ENCODE peak calls at places on chromosomes 11 and 22, in six cellular contexts. One of them, this sample, is unnamed.

GRCh38 chr11:134995746-134996145 is 583.7 kb upstream of the B3GAT1 start:
- DNase-seq in mammary epithelial cell: no peak
- DNase-seq in colonic mucosa: no peak
- DNase-seq in neural progenitor cell: peak
- DNase-seq in GM13977: no peak
- DNase-seq in NB4: no peak
- DNase-seq in this sample: no peak

GRCh38 chr22:49810363-49811013 is 17.2 kb downstream of the BRD1 start:
- DNase-seq in neural progenitor cell: no peak
- DNase-seq in GM13977: no peak
- DNase-seq in colonic mucosa: no peak
- DNase-seq in NB4: no peak
- DNase-seq in mammary epithelial cell: no peak
- DNase-seq in this sample: no peak

GRCh38 chr22:50189849-50190181 is 4.1 kb downstream of the TRABD start:
- DNase-seq in NB4: no peak
- DNase-seq in mammary epithelial cell: no peak
- DNase-seq in GM13977: no peak
- DNase-seq in neural progenitor cell: no peak
- DNase-seq in colonic mucosa: peak
- DNase-seq in this sample: no peak

GRCh38 chr11:105168457-105168856 is 28.9 kb upstream of the CARD18 start:
- DNase-seq in mammary epithelial cell: peak
- DNase-seq in GM13977: no peak
- DNase-seq in colonic mucosa: no peak
- DNase-seq in NB4: no peak
- DNase-seq in neural progenitor cell: no peak
- DNase-seq in this sample: no peak

GRCh38 chr22:29480262-29480511 is 169 bp downstream of the NEFH start:
- DNase-seq in NB4: no peak
- DNase-seq in colonic mucosa: no peak
- DNase-seq in neural progenitor cell: no peak
- DNase-seq in GM13977: no peak
- DNase-seq in mammary epithelial cell: no peak
- DNase-seq in this sample: no peak

GRCh38 chr11:112176077-112176476 is 765 bp downstream of the BCO2 start:
- DNase-seq in neural progenitor cell: no peak
- DNase-seq in GM13977: no peak
- DNase-seq in NB4: no peak
- DNase-seq in colonic mucosa: no peak
- DNase-seq in mammary epithelial cell: no peak
- DNase-seq in this sample: no peak

GRCh38 chr11:118699508-118700220 is 20.2 kb upstream of the TREH start:
- DNase-seq in mammary epithelial cell: no peak
- DNase-seq in NB4: no peak
- DNase-seq in colonic mucosa: no peak
- DNase-seq in GM13977: no peak
- DNase-seq in neural progenitor cell: no peak
- DNase-seq in this sample: no peak

GRCh38 chr11:27910186-27910941 is 197.6 kb downstream of the KIF18A start:
- DNase-seq in colonic mucosa: no peak
- DNase-seq in NB4: no peak
- DNase-seq in mammary epithelial cell: peak
- DNase-seq in neural progenitor cell: no peak
- DNase-seq in GM13977: no peak
- DNase-seq in this sample: no peak

GRCh38 chr11:43937434-43938411 is 4.7 kb upstream of the C11orf96 start:
- DNase-seq in NB4: peak
- DNase-seq in neural progenitor cell: no peak
- DNase-seq in mammary epithelial cell: peak
- DNase-seq in colonic mucosa: no peak
- DNase-seq in GM13977: no peak
- DNase-seq in this sample: no peak

DNA sequence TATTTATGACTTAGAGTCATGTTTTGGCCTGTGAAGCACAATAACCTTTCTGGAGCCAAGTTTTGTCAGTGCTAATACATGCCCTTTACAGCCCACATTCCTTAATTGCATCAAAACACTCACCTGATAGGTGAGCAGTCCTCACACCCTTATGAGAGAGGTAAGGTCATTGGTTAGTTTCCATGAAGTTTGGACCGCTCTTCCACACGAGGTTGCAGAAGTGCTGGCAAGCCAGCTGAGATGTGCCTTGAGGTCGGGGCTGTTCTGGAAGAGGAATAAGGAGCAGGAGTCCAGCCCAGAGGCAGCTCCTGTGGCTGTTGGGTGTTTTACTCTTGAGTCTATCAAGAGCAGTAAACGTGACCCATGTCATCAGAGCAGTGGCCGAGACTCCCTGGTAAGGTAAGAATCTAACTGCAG is 76.3 kb downstream of the CYB5R2 start:
- DNase-seq in colonic mucosa: peak
- DNase-seq in NB4: no peak
- DNase-seq in mammary epithelial cell: peak
- DNase-seq in neural progenitor cell: no peak
- DNase-seq in GM13977: no peak
- DNase-seq in this sample: no peak
- TF ChIP-seq CTCF in colonic mucosa: no peak
- TF ChIP-seq CTCF in NB4: no peak
- TF ChIP-seq CTCF in mammary epithelial cell: no peak
- TF ChIP-seq CTCF in neural progenitor cell: no peak
- TF ChIP-seq CTCF in GM13977: no peak
- TF ChIP-seq CTCF in this sample: no peak

GRCh38 chr22:26672060-26672471 is 14.7 kb downstream of the MIAT start:
- DNase-seq in mammary epithelial cell: no peak
- DNase-seq in colonic mucosa: peak
- DNase-seq in neural progenitor cell: no peak
- DNase-seq in NB4: no peak
- DNase-seq in GM13977: no peak
- DNase-seq in this sample: peak

GRCh38 chr22:26667140-26667539 is 9.8 kb downstream of the MIAT start:
- DNase-seq in neural progenitor cell: no peak
- DNase-seq in GM13977: no peak
- DNase-seq in colonic mucosa: no peak
- DNase-seq in NB4: no peak
- DNase-seq in mammary epithelial cell: no peak
- DNase-seq in this sample: no peak

GRCh38 chr22:26671317-26672059 is 14.1 kb downstream of the MIAT start:
- DNase-seq in mammary epithelial cell: peak
- DNase-seq in colonic mucosa: peak
- DNase-seq in GM13977: peak
- DNase-seq in neural progenitor cell: no peak
- DNase-seq in NB4: no peak
- DNase-seq in this sample: peak

GRCh38 chr22:26670459-26670858 is 13.1 kb downstream of the MIAT start:
- DNase-seq in colonic mucosa: no peak
- DNase-seq in GM13977: no peak
- DNase-seq in neural progenitor cell: no peak
- DNase-seq in mammary epithelial cell: no peak
- DNase-seq in NB4: no peak
- DNase-seq in this sample: no peak

GRCh38 chr22:26669060-26669481 is 11.7 kb downstream of the MIAT start:
- DNase-seq in colonic mucosa: no peak
- DNase-seq in GM13977: no peak
- DNase-seq in neural progenitor cell: peak
- DNase-seq in NB4: peak
- DNase-seq in mammary epithelial cell: peak
- DNase-seq in this sample: no peak
- TF ChIP-seq CTCF in colonic mucosa: no peak
- TF ChIP-seq CTCF in GM13977: no peak
- TF ChIP-seq CTCF in neural progenitor cell: peak
- TF ChIP-seq CTCF in NB4: peak
- TF ChIP-seq CTCF in mammary epithelial cell: peak
- TF ChIP-seq CTCF in this sample: no peak

GRCh38 chr11:65433657-65434056 is 11.1 kb downstream of the NEAT1 start:
- DNase-seq in mammary epithelial cell: no peak
- DNase-seq in neural progenitor cell: no peak
- DNase-seq in colonic mucosa: no peak
- DNase-seq in GM13977: no peak
- DNase-seq in NB4: no peak
- DNase-seq in this sample: no peak

GRCh38 chr11:65431452-65432132 is 9.0 kb downstream of the NEAT1 start:
- DNase-seq in mammary epithelial cell: peak
- DNase-seq in colonic mucosa: no peak
- DNase-seq in NB4: no peak
- DNase-seq in GM13977: no peak
- DNase-seq in neural progenitor cell: no peak
- DNase-seq in this sample: no peak

GRCh38 chr11:65434057-65434666 is 11.6 kb downstream of the NEAT1 start:
- DNase-seq in mammary epithelial cell: peak
- DNase-seq in neural progenitor cell: no peak
- DNase-seq in colonic mucosa: no peak
- DNase-seq in NB4: no peak
- DNase-seq in GM13977: no peak
- DNase-seq in this sample: no peak

GRCh38 chr11:65432133-65432650 is 9.6 kb downstream of the NEAT1 start:
- DNase-seq in neural progenitor cell: no peak
- DNase-seq in GM13977: no peak
- DNase-seq in NB4: no peak
- DNase-seq in colonic mucosa: no peak
- DNase-seq in mammary epithelial cell: no peak
- DNase-seq in this sample: no peak

GRCh38 chr11:65432686-65433582 is 10.3 kb downstream of the NEAT1 start:
- DNase-seq in colonic mucosa: no peak
- DNase-seq in neural progenitor cell: no peak
- DNase-seq in NB4: peak
- DNase-seq in mammary epithelial cell: peak
- DNase-seq in GM13977: no peak
- DNase-seq in this sample: no peak
- TF ChIP-seq CTCF in colonic mucosa: no peak
- TF ChIP-seq CTCF in neural progenitor cell: peak
- TF ChIP-seq CTCF in NB4: peak
- TF ChIP-seq CTCF in mammary epithelial cell: no peak
- TF ChIP-seq CTCF in GM13977: peak
- TF ChIP-seq CTCF in this sample: peak

DNA sequence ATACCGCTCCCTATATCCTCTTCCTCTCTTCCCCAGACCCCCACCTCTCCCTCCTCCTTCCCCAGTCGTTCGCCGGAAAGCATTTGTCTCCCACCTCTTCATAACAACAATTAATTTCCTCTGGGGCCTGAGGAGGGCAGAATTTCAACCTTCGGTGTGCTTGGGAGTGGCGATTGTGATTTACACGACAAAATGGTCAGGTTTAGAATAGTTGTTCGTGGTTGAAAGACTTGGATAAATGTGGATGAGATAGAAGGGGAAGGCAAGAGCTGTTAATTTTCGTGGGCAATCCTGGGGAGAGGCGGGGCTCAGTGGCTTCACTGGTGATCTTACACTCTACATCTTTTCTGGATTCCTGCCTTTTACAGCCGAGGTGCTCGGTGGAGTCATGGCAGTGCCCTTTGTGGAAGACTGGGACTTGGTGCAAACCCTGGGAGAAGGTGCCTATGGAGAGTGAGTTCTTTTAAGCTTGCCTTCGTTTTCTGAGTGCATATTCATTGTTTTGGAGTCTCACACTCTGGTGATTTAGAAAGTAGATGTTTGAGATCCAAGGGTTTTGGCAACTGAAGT is 1.5 kb downstream of the CHEK1 start:
- DNase-seq in colonic mucosa: no peak
- DNase-seq in NB4: no peak
- DNase-seq in GM13977: peak
- DNase-seq in neural progenitor cell: no peak
- DNase-seq in mammary epithelial cell: no peak
- DNase-seq in this sample: peak
- TF ChIP-seq CTCF in colonic mucosa: peak
- TF ChIP-seq CTCF in NB4: peak
- TF ChIP-seq CTCF in GM13977: peak
- TF ChIP-seq CTCF in neural progenitor cell: peak
- TF ChIP-seq CTCF in mammary epithelial cell: peak
- TF ChIP-seq CTCF in this sample: peak

GRCh38 chr11:94563848-94564442 is 3.2 kb upstream of the PIWIL4 start:
- DNase-seq in NB4: peak
- DNase-seq in GM13977: no peak
- DNase-seq in colonic mucosa: no peak
- DNase-seq in mammary epithelial cell: no peak
- DNase-seq in neural progenitor cell: no peak
- DNase-seq in this sample: no peak

GRCh38 chr11:94567181-94567670 is at the start of gene PIWIL4:
- DNase-seq in GM13977: no peak
- DNase-seq in neural progenitor cell: no peak
- DNase-seq in mammary epithelial cell: no peak
- DNase-seq in NB4: peak
- DNase-seq in colonic mucosa: no peak
- DNase-seq in this sample: no peak

GRCh38 chr11:94558468-94558867 is 8.7 kb upstream of the PIWIL4 start:
- DNase-seq in GM13977: no peak
- DNase-seq in colonic mucosa: no peak
- DNase-seq in NB4: peak
- DNase-seq in neural progenitor cell: no peak
- DNase-seq in mammary epithelial cell: no peak
- DNase-seq in this sample: no peak

GRCh38 chr11:94558932-94559331 is 8.2 kb upstream of the PIWIL4 start:
- DNase-seq in neural progenitor cell: no peak
- DNase-seq in NB4: peak
- DNase-seq in colonic mucosa: no peak
- DNase-seq in mammary epithelial cell: no peak
- DNase-seq in GM13977: no peak
- DNase-seq in this sample: no peak

GRCh38 chr11:94563176-94563847 is 3.9 kb upstream of the PIWIL4 start:
- DNase-seq in mammary epithelial cell: peak
- DNase-seq in GM13977: no peak
- DNase-seq in neural progenitor cell: no peak
- DNase-seq in NB4: peak
- DNase-seq in colonic mucosa: no peak
- DNase-seq in this sample: no peak
- TF ChIP-seq CTCF in mammary epithelial cell: peak
- TF ChIP-seq CTCF in GM13977: no peak
- TF ChIP-seq CTCF in neural progenitor cell: no peak
- TF ChIP-seq CTCF in NB4: peak
- TF ChIP-seq CTCF in colonic mucosa: no peak
- TF ChIP-seq CTCF in this sample: no peak

GRCh38 chr22:38304526-38304925 is 12.7 kb downstream of the CSNK1E start:
- DNase-seq in colonic mucosa: no peak
- DNase-seq in neural progenitor cell: no peak
- DNase-seq in mammary epithelial cell: no peak
- DNase-seq in GM13977: no peak
- DNase-seq in NB4: no peak
- DNase-seq in this sample: no peak
- TF ChIP-seq CTCF in colonic mucosa: no peak
- TF ChIP-seq CTCF in neural progenitor cell: peak
- TF ChIP-seq CTCF in mammary epithelial cell: peak
- TF ChIP-seq CTCF in GM13977: no peak
- TF ChIP-seq CTCF in NB4: no peak
- TF ChIP-seq CTCF in this sample: no peak

DNA sequence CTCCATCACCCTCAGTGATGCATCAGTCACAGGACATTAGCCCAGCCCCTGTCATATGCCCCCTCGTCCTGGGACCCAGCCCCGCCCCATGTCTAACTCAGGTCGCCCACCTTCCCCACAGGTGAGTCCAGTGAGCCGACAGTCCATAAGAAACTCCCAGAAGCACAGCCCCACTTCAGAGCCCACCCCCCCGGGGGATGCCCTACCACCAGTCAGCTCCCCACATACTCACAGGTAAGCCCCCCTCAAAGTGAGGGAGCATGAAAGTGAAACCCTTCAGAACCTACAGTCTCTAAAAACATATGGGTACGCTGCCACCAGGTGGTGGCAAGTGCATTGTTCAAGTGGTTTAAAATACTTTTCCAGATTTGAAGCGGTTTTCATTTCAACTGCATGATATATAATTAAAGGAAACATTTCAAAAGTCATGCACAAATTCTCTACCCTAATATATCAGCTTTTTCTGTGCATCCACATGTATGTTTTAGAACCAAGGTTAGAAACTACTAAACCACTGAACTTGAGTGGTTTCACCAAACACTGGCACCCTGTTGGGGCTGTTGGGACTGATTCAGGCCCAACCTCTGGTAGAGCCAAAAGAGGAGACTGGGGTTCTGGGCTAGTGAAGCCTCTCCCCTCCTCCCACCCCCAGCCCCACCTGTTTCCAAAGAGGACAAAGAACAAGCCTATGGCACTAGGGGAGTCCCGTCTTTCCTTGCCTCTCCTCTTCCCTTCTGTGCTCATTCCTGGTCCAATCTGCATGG is 17.3 kb downstream of the EPS8L2 start:
- DNase-seq in NB4: peak
- DNase-seq in colonic mucosa: peak
- DNase-seq in neural progenitor cell: peak
- DNase-seq in GM13977: peak
- DNase-seq in mammary epithelial cell: peak
- DNase-seq in this sample: peak
- TF ChIP-seq CTCF in NB4: peak
- TF ChIP-seq CTCF in colonic mucosa: peak
- TF ChIP-seq CTCF in neural progenitor cell: peak
- TF ChIP-seq CTCF in GM13977: peak
- TF ChIP-seq CTCF in mammary epithelial cell: peak
- TF ChIP-seq CTCF in this sample: peak

This sample was measured in GM20000.